ENCODE peak calls at places on chromosomes 12 and 14, in four cellular contexts. O is PC-9, Y is DND-41, L is GM23338. E is an unnamed sample.

GRCh38 chr12:15405601-15406000 is 83.3 kb downstream of the PTPRO start:
- DNase-seq in Y (no peak), L (no peak), O (no peak), E (no peak)

GRCh38 chr14:69543341-69544249 is 31.1 kb downstream of the CCDC177 start:
- DNase-seq in O (peak), Y (peak), L (peak), E (peak)

GRCh38 chr12:95335948-95336347 is 118.3 kb downstream of the VEZT start:
- DNase-seq in L (no peak), Y (no peak), O (no peak), E (no peak)

GRCh38 chr12:41304526-41304925 is 116.4 kb downstream of the PDZRN4 start:
- DNase-seq in L (no peak), Y (no peak), O (peak), E (no peak)

GRCh38 chr12:26571539-26571938 is 261.5 kb downstream of the ITPR2 start:
- DNase-seq in Y (no peak), L (no peak), O (no peak), E (no peak)

GRCh38 chr12:2959194-2959507 is at the start of gene TEAD4:
- DNase-seq in Y (no peak), O (peak), L (peak), E (peak)

GRCh38 chr14:79965896-79966295 is 245.4 kb downstream of the DIO2 start:
- DNase-seq in O (no peak), L (no peak), Y (no peak), E (no peak)

GRCh38 chr12:12934556-12934955 is 17.4 kb downstream of the GPRC5D start:
- DNase-seq in Y (no peak), L (no peak), O (no peak), E (no peak)

GRCh38 chr12:103909811-103910210 is 20.4 kb upstream of the HSP90B1 start:
- DNase-seq in L (no peak), Y (no peak), O (no peak), E (no peak)

GRCh38 chr14:92040431-92041040 is 677 bp upstream of the TRIP11 start:
- DNase-seq in O (peak), L (peak), Y (peak), E (no peak)

GRCh38 chr12:43406797-43407196 is 145.2 kb downstream of the ADAMTS20 start:
- DNase-seq in O (no peak), Y (no peak), L (no peak), E (no peak)

GRCh38 chr14:24715239-24715638 is 81.2 kb upstream of the GZMB start:
- DNase-seq in Y (no peak), O (no peak), L (no peak), E (no peak)

GRCh38 chr12:5083955-5084849 is 40.5 kb downstream of the KCNA5 start:
- DNase-seq in Y (peak), O (no peak), L (peak), E (peak)

GRCh38 chr12:9721394-9722092 is 11.4 kb downstream of the CLECL1 start:
- DNase-seq in Y (no peak), O (peak), L (no peak), E (no peak)

GRCh38 chr12:68507657-68508056 is 103.0 kb upstream of the RAP1B start:
- DNase-seq in L (no peak), O (no peak), Y (no peak), E (no peak)

GRCh38 chr12:90987101-90987500 is 17.7 kb downstream of the EPYC start:
- DNase-seq in O (no peak), Y (no peak), L (no peak), E (no peak)

GRCh38 chr12:93803408-93803807 is 126.2 kb downstream of the CRADD start:
- DNase-seq in L (no peak), Y (no peak), O (no peak), E (peak)

GRCh38 chr14:54211562-54212308 is 185.1 kb upstream of the CDKN3 start:
- DNase-seq in Y (no peak), L (no peak), O (peak), E (no peak)

GRCh38 chr12:132194056-132194455 is 49.8 kb downstream of the NOC4L start:
- DNase-seq in Y (no peak), L (peak), O (no peak), E (peak)

GRCh38 chr12:124296295-124296915 is 1.5 kb downstream of the RFLNA start:
- DNase-seq in L (peak), Y (no peak), O (no peak), E (no peak)

GRCh38 chr12:91417649-91418048 is 235.0 kb upstream of the DCN start:
- DNase-seq in O (no peak), Y (no peak), L (no peak), E (no peak)

GRCh38 chr12:38985961-38986360 is 80.6 kb upstream of the CPNE8 start:
- DNase-seq in O (no peak), Y (no peak), L (no peak), E (no peak)

GRCh38 chr14:44895716-44896115 is 66.0 kb downstream of the KLHL28 start:
- DNase-seq in Y (no peak), O (no peak), L (no peak), E (no peak)

GRCh38 chr14:54902143-54902520 is 494 bp downstream of the GCH1 start:
- DNase-seq in Y (peak), L (peak), O (peak), E (peak)

GRCh38 chr12:70196732-70197361 is 46.4 kb upstream of the CNOT2 start:
- DNase-seq in L (no peak), O (no peak), Y (no peak), E (no peak)

GRCh38 chr14:69107407-69108003 is 45.4 kb downstream of the DCAF5 start:
- DNase-seq in L (peak), Y (peak), O (peak), E (peak)

GRCh38 chr14:35277179-35277578 is 15.0 kb upstream of the PSMA6 start:
- DNase-seq in L (peak), Y (no peak), O (no peak), E (no peak)

GRCh38 chr14:82779301-82779700 is 1245.6 kb upstream of the SEL1L start:
- DNase-seq in L (no peak), O (no peak), Y (no peak), E (no peak)

GRCh38 chr12:47193066-47193465 is 113.3 kb upstream of the AMIGO2 start:
- DNase-seq in O (no peak), Y (no peak), L (no peak), E (no peak)

GRCh38 chr14:28870033-28870564 is 103.5 kb downstream of the FOXG1 start:
- DNase-seq in O (no peak), Y (no peak), L (no peak), E (no peak)

GRCh38 chr14:61342486-61342885 is 21.1 kb downstream of the PRKCH start:
- DNase-seq in L (no peak), Y (peak), O (no peak), E (no peak)

GRCh38 chr12:29226621-29227020 is 77.5 kb downstream of the FAR2 start:
- DNase-seq in Y (no peak), O (peak), L (no peak), E (no peak)

GRCh38 chr14:55572578-55572977 is 7.4 kb upstream of the KTN1 start:
- DNase-seq in O (no peak), L (no peak), Y (no peak), E (no peak)

GRCh38 chr14:69263771-69264170 is 3.8 kb downstream of the GALNT16 start:
- DNase-seq in L (no peak), O (no peak), Y (no peak), E (no peak)

GRCh38 chr14:99612065-99612736 is 8.2 kb upstream of the CCDC85C start:
- DNase-seq in L (no peak), O (no peak), Y (no peak), E (no peak)

GRCh38 chr12:46071769-46072624 is 81.6 kb upstream of the SCAF11 start:
- DNase-seq in L (peak), O (peak), Y (peak), E (peak)

DNA sequence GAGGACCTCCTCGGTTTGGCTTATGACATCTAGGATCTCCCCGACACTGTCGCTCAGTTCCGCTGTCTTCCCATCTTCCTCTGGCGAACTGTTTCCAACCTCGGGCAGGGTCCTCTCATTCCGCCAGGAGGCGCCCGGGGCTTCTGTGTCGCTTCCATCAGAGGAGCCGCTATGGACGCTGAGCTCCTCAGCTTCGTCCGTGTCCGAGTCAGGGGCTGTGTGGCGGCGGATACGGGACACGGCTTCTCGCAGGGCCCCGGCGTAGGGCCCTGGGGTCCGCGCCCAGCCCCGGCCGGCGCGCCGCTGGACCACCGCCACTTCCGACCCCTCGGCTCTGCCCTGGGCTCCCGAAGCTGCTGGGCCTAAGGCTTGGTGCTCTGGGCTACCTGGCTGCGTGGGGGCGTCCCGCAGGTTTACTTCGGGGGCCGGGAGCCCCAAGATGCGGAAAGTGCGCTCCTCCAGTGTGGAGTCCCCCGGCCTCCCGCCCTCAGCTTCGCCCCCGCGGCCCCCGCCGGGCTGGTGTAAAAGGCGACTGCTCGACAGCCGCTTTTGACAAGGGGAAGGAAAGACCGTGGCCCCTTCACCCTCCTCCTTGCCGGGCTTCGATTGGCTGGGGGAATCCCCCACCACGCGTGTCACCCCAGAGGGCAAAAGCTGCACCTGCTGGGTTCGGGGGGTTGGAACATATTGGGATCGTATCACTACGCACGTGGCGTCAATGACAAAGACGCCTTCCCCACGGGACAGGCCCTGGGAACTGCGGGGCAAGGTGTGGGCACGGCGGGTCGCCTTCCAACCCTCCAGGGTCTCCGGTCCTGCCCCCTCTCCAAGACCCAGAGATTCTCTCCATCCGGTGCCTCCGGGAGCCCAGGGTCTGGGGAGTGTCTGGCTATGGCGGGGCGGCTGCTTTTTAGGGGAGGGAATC is 2.1 kb downstream of the DDN start:
- DNase-seq in L (peak), Y (peak), O (no peak), E (peak)
- TF ChIP-seq EZH2 in L (peak), Y (peak), O (no peak), E (peak)

GRCh38 chr14:52315355-52315718 is 1.2 kb downstream of the PTGER2 start:
- DNase-seq in Y (no peak), L (peak), O (no peak), E (peak)

GRCh38 chr14:52312872-52313492 is 1.1 kb upstream of the PTGER2 start:
- DNase-seq in O (no peak), Y (no peak), L (no peak), E (no peak)

GRCh38 chr14:52313493-52313881 is 625 bp upstream of the PTGER2 start:
- DNase-seq in L (peak), Y (no peak), O (no peak), E (no peak)

GRCh38 chr14:52313903-52314481 is at the start of gene PTGER2:
- DNase-seq in Y (peak), O (no peak), L (peak), E (peak)

GRCh38 chr14:52314521-52315354 is 626 bp downstream of the PTGER2 start:
- DNase-seq in L (peak), O (no peak), Y (peak), E (peak)
- TF ChIP-seq EZH2 in L (peak), O (no peak), Y (no peak), E (peak)

DNA sequence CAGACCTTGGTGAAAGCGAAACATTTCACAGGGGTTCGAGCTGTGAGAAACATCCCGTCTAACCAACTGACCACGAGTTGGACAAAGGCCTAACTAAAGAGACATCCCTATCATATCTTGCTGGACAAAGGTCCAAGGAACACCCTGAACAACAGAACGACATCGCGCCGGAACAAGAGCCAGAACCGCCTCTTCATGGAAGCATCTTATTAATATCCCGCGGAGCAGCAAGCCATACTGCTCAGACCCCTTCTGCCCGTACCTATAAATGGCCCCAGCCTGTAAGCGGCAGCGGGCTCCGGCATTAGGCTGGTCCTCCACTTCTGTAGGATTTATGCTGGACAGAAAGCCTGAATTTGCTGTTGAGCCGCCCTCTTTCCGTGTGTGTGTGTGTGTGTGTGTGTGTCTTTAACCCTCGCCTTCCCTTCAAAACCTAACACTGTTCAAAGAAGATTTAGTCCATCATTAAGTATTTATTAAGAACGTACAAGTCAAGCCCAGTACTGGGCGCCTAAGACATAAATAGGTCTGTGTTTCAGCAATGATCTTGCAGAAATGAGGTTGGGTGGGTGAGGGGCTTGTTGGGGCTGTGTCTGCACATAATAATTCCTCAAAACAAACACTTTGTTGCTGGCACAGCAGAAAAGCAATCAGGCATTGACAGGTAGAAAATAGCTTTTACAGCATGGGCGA is 1.9 kb downstream of the SLC6A15 start:
- DNase-seq in Y (no peak), L (peak), O (no peak), E (peak)
- TF ChIP-seq EZH2 in Y (no peak), L (no peak), O (no peak), E (no peak)

GRCh38 chr14:36524874-36525745 is 5.1 kb upstream of the NKX2-1 start:
- DNase-seq in L (peak), Y (no peak), O (no peak), E (peak)
- TF ChIP-seq EZH2 in L (peak), Y (no peak), O (no peak), E (peak)

DNA sequence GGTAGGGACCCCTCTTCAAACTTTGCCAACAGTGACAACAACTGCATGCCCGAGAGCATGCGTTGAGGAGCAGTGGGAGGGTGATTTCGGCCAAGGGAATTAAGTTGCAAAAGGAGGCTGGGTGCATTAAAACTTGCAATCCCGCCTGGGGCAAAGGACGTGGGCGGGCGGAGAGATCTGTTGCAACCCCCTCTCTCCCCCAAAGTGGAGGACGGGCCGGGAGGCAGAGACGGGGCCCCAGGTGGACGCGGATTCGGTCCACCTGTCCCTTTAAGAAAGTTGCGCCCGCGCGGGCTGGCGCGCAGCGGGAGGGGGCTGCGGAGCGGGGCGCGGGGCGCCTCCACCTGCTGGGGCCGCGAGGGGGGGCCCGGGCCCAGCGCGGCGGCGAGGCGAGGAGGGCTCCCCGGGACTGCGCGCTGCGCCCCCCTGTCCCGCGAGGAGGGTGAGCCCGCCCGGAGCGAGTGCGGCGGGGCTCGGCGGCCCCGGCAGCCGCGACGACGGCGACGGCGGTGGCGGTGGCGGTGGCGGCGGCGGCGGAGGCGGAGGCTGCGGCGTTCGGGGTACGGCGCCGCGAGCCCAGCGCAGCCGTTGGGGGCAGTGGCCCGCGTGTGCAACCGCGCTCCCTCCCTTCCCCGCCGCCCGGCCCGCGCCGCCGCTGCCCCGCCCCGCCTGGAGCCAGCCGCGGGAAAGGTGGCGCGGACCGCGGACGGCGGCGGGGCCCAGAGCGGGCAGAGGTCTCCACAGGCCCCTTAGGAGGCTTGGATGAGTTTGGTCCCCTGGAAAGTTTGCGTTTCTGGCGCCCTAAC is 560 bp upstream of the FOXN4 start:
- DNase-seq in L (peak), O (no peak), Y (no peak), E (peak)
- TF ChIP-seq EZH2 in L (no peak), O (no peak), Y (no peak), E (no peak)

GRCh38 chr12:51855586-51856428 is 7.3 kb upstream of the FIGNL2 start:
- DNase-seq in Y (no peak), L (peak), O (no peak), E (peak)
- TF ChIP-seq EZH2 in Y (no peak), L (no peak), O (no peak), E (no peak)

DNA sequence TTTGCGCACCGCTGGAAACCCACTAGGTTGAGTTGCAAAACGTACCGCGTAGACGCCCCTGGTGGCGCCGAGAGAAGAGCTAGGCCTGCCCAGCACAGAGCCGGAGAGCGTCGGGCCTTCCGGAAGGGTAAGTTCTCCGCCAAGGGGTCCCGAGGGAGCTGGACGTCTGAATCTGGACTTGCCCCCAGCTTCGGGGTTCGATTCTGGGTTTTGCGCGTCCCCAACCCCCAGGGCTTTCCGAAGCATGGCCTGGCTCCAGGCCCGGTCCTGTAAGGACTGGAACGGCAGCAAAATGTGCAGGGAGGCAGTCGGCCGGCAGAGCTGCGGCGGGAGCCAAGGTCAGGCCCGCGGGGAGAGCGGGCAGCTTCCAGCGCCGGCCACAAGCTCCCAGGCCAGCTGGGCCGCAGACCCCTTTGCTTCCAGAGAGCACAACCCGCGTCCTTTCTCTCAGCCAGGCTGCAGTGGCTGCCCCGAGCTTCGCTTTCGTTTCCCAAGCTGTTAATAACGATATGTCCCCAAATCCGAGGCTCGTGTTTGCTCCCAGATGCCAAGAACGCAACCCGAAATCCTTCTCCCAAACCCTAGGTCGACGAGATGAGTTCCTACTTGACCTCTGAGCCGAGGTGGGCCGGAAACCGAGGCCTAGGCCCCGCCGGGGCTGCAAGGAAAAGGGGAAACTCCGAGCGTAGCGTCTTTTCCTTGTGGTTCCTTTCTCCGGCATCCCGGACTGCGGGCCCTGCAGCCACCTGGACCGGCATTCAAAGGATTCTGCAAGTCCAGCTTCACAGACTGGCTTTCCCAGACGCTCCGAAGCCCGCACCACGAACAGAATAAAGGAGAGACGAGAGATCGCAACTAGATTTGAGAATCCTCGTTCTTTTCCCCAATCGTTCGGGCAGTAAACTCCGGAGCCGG is 3.2 kb upstream of the TBX5 start:
- DNase-seq in O (no peak), Y (no peak), L (peak), E (peak)
- TF ChIP-seq EZH2 in O (no peak), Y (no peak), L (peak), E (peak)

E was measured in neural progenitor cell.